ENCODE peak calls at places on chromosomes 7 and 10, in nine cellular contexts. N, B, Z, T, L, I, M, O and J are unnamed samples.

GRCh38 chr10:114868801-114869200 is 47.2 kb downstream of the FHIP2A start:
- DNase-seq in T (no peak), N (no peak), O (peak; percentile 64), I (no peak), Z (no peak), L (no peak), B (no peak), M (no peak), J (peak; percentile 19)

GRCh38 chr10:110311357-110311949 is 6.7 kb upstream of the SMNDC1 start:
- DNase-seq in L (no peak), T (peak; percentile 33), Z (no peak), N (no peak), B (no peak), I (no peak), O (peak; percentile 80), M (no peak), J (no peak)

GRCh38 chr10:35019037-35019794 is 70.9 kb downstream of the CUL2 start:
- DNase-seq in T (no peak), O (no peak), L (no peak), B (no peak), N (no peak), M (no peak), I (no peak), Z (no peak), J (no peak)

GRCh38 chr7:148849393-148850098 is 34.5 kb downstream of the EZH2 start:
- DNase-seq in O (no peak), B (no peak), L (no peak), Z (no peak), T (no peak), N (no peak), I (no peak), M (no peak), J (no peak)

GRCh38 chr10:79081353-79082034 is 12.7 kb downstream of the ZMIZ1 start:
- DNase-seq in O (peak; percentile 87), M (no peak), Z (no peak), L (no peak), T (no peak), N (no peak), B (no peak), I (no peak), J (peak; percentile 80)

GRCh38 chr7:117212969-117213877 is 109.6 kb downstream of the WNT2 start:
- DNase-seq in Z (no peak), T (peak; percentile 73), B (no peak), O (peak; percentile 80), I (peak; percentile 61), N (peak; percentile 3), M (peak; percentile 4), L (peak; percentile 54), J (no peak)

GRCh38 chr10:118251791-118252190 is 90.3 kb downstream of the FAM204A start:
- DNase-seq in L (no peak), M (no peak), I (no peak), T (no peak), N (no peak), B (no peak), Z (no peak), O (peak; percentile 38), J (no peak)

GRCh38 chr10:90592903-90593302 is 264.9 kb downstream of the HTR7 start:
- DNase-seq in T (peak; percentile 38), M (no peak), B (no peak), O (peak; percentile 70), Z (no peak), I (no peak), N (no peak), L (no peak), J (no peak)

GRCh38 chr10:34555653-34556052 is 259.4 kb downstream of the PARD3 start:
- DNase-seq in O (no peak), Z (no peak), L (no peak), T (no peak), N (no peak), I (no peak), M (no peak), B (no peak), J (no peak)

GRCh38 chr10:10045765-10046028 is 972.0 kb upstream of the CELF2 start:
- DNase-seq in T (no peak), I (no peak), N (no peak), O (no peak), L (no peak), Z (no peak), B (no peak), M (no peak), J (no peak)

GRCh38 chr10:31490858-31491504 is 172.0 kb downstream of the ZEB1 start:
- DNase-seq in B (peak; percentile 20), L (no peak), N (no peak), T (peak; percentile 37), I (no peak), M (no peak), Z (no peak), O (peak; percentile 66), J (no peak)

GRCh38 chr10:63522129-63522687 is 1.0 kb downstream of the REEP3 start:
- DNase-seq in Z (no peak), I (no peak), M (no peak), T (no peak), N (no peak), L (no peak), B (no peak), O (peak; percentile 37), J (no peak)

GRCh38 chr7:131154380-131154779 is 173.3 kb upstream of the MKLN1 start:
- DNase-seq in I (no peak), N (no peak), O (no peak), M (no peak), L (no peak), Z (no peak), B (no peak), T (no peak), J (no peak)

GRCh38 chr7:78127009-78127408 is 328.4 kb downstream of the PHTF2 start:
- DNase-seq in I (no peak), B (no peak), T (no peak), Z (peak; percentile 34), M (no peak), N (no peak), L (no peak), O (no peak), J (no peak)

GRCh38 chr10:69180525-69181204 is 631 bp downstream of the SUPV3L1 start:
- DNase-seq in Z (peak; percentile 57), M (peak; percentile 4), N (peak; percentile 2), B (no peak), T (no peak), L (no peak), I (no peak), O (peak; percentile 32), J (no peak)

GRCh38 chr7:88184848-88185304 is 35.0 kb downstream of the SRI start:
- DNase-seq in Z (no peak), O (peak; percentile 62), I (no peak), L (no peak), B (no peak), T (peak; percentile 45), N (no peak), M (no peak), J (no peak)

GRCh38 chr10:89062861-89063260 is 72.3 kb downstream of the FAS start:
- DNase-seq in B (no peak), T (no peak), N (no peak), O (peak; percentile 50), L (no peak), Z (no peak), I (no peak), M (no peak), J (no peak)

GRCh38 chr7:39811161-39811614 is 138.9 kb upstream of the CDK13 start:
- DNase-seq in O (peak; percentile 70), Z (no peak), I (no peak), L (no peak), T (no peak), M (no peak), N (no peak), B (no peak), J (no peak)

GRCh38 chr10:76649723-76650127 is 987.9 kb downstream of the KCNMA1 start:
- DNase-seq in M (no peak), I (no peak), L (no peak), B (no peak), O (peak; percentile 86), T (no peak), Z (no peak), N (no peak), J (peak; percentile 34)

GRCh38 chr10:131657318-131657984 is 243.4 kb upstream of the PPP2R2D start:
- DNase-seq in O (no peak), T (no peak), I (no peak), Z (no peak), M (no peak), B (no peak), L (no peak), N (no peak), J (no peak)

GRCh38 chr7:690478-691360 is 35.8 kb upstream of the DNAAF5 start:
- DNase-seq in I (no peak), T (no peak), O (no peak), B (no peak), M (no peak), N (no peak), L (no peak), Z (no peak), J (no peak)

GRCh38 chr10:124225468-124226270 is 132.3 kb upstream of the CHST15 start:
- DNase-seq in N (no peak), Z (no peak), M (peak; percentile 21), T (no peak), O (no peak), B (no peak), L (no peak), I (no peak), J (no peak)

GRCh38 chr7:82700739-82701138 is 257.2 kb upstream of the CACNA2D1 start:
- DNase-seq in Z (no peak), L (no peak), O (no peak), I (no peak), T (no peak), N (no peak), B (no peak), M (no peak), J (no peak)

GRCh38 chr10:124755581-124755980 is 11.4 kb upstream of the FAM53B start:
- DNase-seq in O (no peak), M (no peak), L (no peak), Z (no peak), B (no peak), I (no peak), N (no peak), T (no peak), J (no peak)

GRCh38 chr7:27151945-27152815 is at the start of gene HOXA3:
- DNase-seq in I (peak; percentile 56), T (no peak), N (no peak), L (peak; percentile 59), Z (peak; percentile 40), B (no peak), O (peak; percentile 85), M (no peak), J (no peak)

GRCh38 chr10:120634629-120635028 is 177.6 kb downstream of the PLPP4 start:
- DNase-seq in T (no peak), I (no peak), L (no peak), Z (no peak), N (no peak), B (no peak), O (no peak), M (no peak), J (no peak)

GRCh38 chr7:114922652-114923402 is 933 bp downstream of the MDFIC start:
- DNase-seq in N (peak; percentile 33), M (peak; percentile 45), T (peak; percentile 24), B (no peak), Z (peak; percentile 45), O (peak; percentile 86), I (peak; percentile 76), L (peak; percentile 65), J (no peak)

GRCh38 chr10:119281581-119282071 is 74.3 kb downstream of the GRK5 start:
- DNase-seq in B (no peak), L (no peak), O (peak; percentile 6), M (no peak), T (no peak), Z (no peak), N (no peak), I (peak; percentile 78), J (no peak)

GRCh38 chr10:58219875-58220274 is 47.8 kb downstream of the IPMK start:
- DNase-seq in B (no peak), O (no peak), Z (no peak), L (no peak), I (no peak), N (no peak), M (no peak), T (no peak), J (no peak)

GRCh38 chr10:12388671-12389070 is 39.3 kb downstream of the CAMK1D start:
- DNase-seq in I (no peak), N (no peak), T (no peak), L (no peak), B (no peak), O (no peak), Z (no peak), M (no peak), J (no peak)

GRCh38 chr10:125062244-125063208 is 97.8 kb downstream of the CTBP2 start:
- DNase-seq in N (no peak), M (no peak), Z (no peak), I (peak; percentile 15), B (no peak), T (no peak), L (no peak), O (no peak), J (no peak)